ENCODE peak calls at places on chromosomes 5 and 9, in seven cellular contexts. A is right lobe of liver, T is OCI-LY7, V is fibroblast of the aortic adventitia, F is endothelial cell of umbilical vein, S is left lung, M is GM12878. X is an unnamed sample.

GRCh38 chr5:73215891-73216610 is 43.1 kb downstream of the TMEM174 start:
- DNase-seq in F (peak; percentile 82), S (peak; percentile 68), T (no peak), A (peak; percentile 82), M (no peak), V (peak; percentile 73), X (no peak)

GRCh38 chr5:72498284-72498683 is 8.9 kb downstream of the ZNF366 start:
- DNase-seq in F (peak; percentile 67), S (no peak), M (no peak), V (peak; percentile 61), A (no peak), T (no peak), X (no peak)

GRCh38 chr5:35608881-35609779 is 8.5 kb upstream of the SPEF2 start:
- DNase-seq in V (no peak), A (no peak), T (no peak), M (no peak), S (no peak), F (no peak), X (no peak)

GRCh38 chr9:132984202-132985062 is 5.9 kb downstream of the GFI1B start:
- DNase-seq in T (no peak), A (no peak), V (no peak), M (no peak), S (no peak), F (no peak), X (no peak)

GRCh38 chr5:170813231-170813630 is 29.7 kb downstream of the GABRP start:
- DNase-seq in M (no peak), T (no peak), A (no peak), F (no peak), V (no peak), S (no peak), X (no peak)

GRCh38 chr5:151082976-151083651 is 2.3 kb upstream of the TNIP1 start:
- DNase-seq in F (no peak), T (peak; percentile 33), S (peak; percentile 68), V (no peak), M (no peak), A (no peak), X (no peak)

GRCh38 chr5:169610606-169611005 is 26.5 kb upstream of the DOCK2 start:
- DNase-seq in F (no peak), A (no peak), S (no peak), T (no peak), M (no peak), V (no peak), X (no peak)

GRCh38 chr9:89380437-89381307 is 62.4 kb downstream of the SECISBP2 start:
- DNase-seq in A (no peak), F (no peak), T (no peak), S (no peak), M (no peak), V (no peak), X (no peak)

GRCh38 chr5:1322955-1323802 is 21.7 kb downstream of the CLPTM1L start:
- DNase-seq in A (no peak), T (no peak), M (no peak), S (no peak), F (no peak), V (no peak), X (no peak)

GRCh38 chr9:38619556-38620447 is 594 bp downstream of the ANKRD18A start:
- DNase-seq in F (no peak), M (no peak), T (no peak), A (peak; percentile 38), S (no peak), V (no peak), X (no peak)

GRCh38 chr5:57902035-57902434 is 419.4 kb upstream of the ACTBL2 start:
- DNase-seq in F (no peak), M (no peak), T (no peak), V (peak; percentile 51), A (no peak), S (no peak), X (no peak)

GRCh38 chr9:98081477-98082219 is 25.1 kb downstream of the NANS start:
- DNase-seq in V (no peak), F (peak; percentile 56), S (peak; percentile 58), M (no peak), T (no peak), A (peak; percentile 83), X (no peak)

GRCh38 chr5:34436761-34437501 is 219.2 kb upstream of the RAI14 start:
- DNase-seq in V (peak; percentile 27), A (no peak), F (no peak), S (no peak), T (no peak), M (peak; percentile 19), X (no peak)

GRCh38 chr5:36575367-36575781 is 31.0 kb upstream of the SLC1A3 start:
- DNase-seq in A (no peak), V (peak; percentile 67), S (no peak), F (peak; percentile 86), T (no peak), M (no peak), X (no peak)

GRCh38 chr9:8660383-8660782 is 860.8 kb upstream of the DMAC1 start:
- DNase-seq in A (peak; percentile 75), F (peak; percentile 20), S (peak; percentile 41), T (no peak), M (no peak), V (peak; percentile 93), X (no peak)

GRCh38 chr5:35485487-35485886 is 132.2 kb upstream of the SPEF2 start:
- DNase-seq in M (no peak), V (no peak), A (no peak), S (no peak), F (no peak), T (no peak), X (no peak)

GRCh38 chr5:171774418-171774817 is 11.2 kb upstream of the SMIM23 start:
- DNase-seq in A (no peak), T (no peak), V (no peak), M (no peak), F (no peak), S (no peak), X (no peak)

GRCh38 chr5:187617-188451 is 3.5 kb upstream of the LRRC14B start:
- DNase-seq in M (no peak), V (no peak), F (no peak), A (no peak), T (no peak), S (no peak), X (no peak)

GRCh38 chr5:104081232-104081631 is 518.6 kb upstream of the NUDT12 start:
- DNase-seq in S (no peak), M (no peak), T (no peak), A (no peak), F (no peak), V (no peak), X (no peak)

GRCh38 chr5:39560730-39561129 is 135.9 kb upstream of the DAB2 start:
- DNase-seq in S (no peak), T (no peak), M (no peak), V (no peak), A (no peak), F (no peak), X (no peak)

GRCh38 chr9:132901859-132902831 is 23.4 kb downstream of the SPACA9 start:
- DNase-seq in S (no peak), A (no peak), M (peak; percentile 43), T (peak; percentile 76), V (peak; percentile 86), F (peak; percentile 85), X (peak; percentile 41)

GRCh38 chr5:84119252-84119651 is 265.4 kb downstream of the EDIL3 start:
- DNase-seq in F (no peak), M (no peak), V (peak; percentile 11), T (no peak), A (no peak), S (no peak), X (no peak)

DNA sequence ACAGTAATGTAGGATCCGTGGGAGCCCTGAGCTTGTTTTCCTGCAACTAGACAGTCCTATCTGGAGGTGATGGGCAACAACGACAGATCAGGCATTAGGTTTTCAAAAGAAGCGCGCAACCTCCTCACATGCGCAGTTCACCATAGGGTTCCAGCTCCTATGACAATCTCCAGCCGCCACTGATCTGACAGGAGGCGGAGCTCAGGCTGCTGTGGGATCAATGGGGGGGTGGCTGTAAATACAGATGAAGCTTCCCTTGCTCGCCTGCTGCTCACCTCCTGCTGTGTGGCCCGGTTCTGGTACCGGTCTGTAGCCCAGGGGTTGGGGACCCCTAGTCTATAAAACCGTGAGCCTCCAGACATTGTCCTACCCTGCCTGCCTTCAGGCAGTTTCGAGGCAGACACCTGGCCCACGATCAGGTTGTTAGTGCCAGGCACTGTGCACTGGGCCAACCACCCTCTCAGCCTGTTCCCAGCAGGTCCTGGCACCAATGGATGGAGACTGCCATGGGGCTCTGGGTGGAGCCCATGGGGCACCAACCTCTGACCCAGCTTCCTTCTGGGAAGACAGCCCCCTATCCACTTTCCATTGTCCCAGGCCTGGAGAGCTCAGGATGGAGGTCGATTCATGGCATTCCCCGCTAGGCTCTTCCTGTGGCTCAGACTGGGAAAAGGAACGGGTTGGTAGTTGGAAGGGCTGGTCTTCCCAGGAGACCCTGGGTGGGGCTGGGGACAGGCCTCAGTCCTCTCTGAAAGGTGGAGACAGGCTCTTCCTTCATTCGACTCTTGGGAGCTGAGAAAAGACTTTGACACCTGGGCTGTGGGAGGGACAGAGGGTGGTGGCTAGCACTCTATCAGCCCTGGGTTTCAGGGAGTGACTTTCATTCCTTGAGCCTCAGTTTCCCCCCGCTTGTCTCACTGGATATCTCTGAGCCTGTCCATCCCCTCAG is 1.7 kb downstream of the ENDOG start:
- DNase-seq in S (no peak), A (no peak), M (no peak), V (peak; percentile 62), F (no peak), T (no peak), X (no peak)
- H3K4me3 ChIP-seq in S (peak overlapping the region; percentile 67), A (no peak overlapping the region), M (no peak overlapping the region), V (no peak overlapping the region), F (no peak overlapping the region), T (peak overlapping the region; percentile 71), X (no peak overlapping the region)

DNA sequence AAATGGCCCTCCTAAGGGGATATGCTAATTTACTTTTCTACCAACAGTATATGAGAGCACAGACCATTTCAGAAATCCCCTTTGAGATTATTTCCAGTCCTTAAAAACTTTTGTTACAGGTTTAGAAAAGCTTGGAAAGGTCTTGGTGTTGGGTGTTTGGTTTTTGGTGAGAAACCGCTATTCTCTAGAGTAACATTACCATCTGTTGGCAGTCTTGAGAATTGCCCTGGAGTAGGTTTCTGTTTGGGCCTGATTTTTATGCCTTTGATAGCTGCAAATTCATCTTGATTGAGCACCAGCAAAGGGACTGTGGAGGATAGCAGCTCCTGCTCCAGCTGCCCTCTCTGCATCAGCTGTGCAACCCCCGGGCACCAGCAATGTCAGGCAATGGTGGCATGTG is 8.0 kb downstream of the NUDT2 start:
- DNase-seq in F (no peak), T (no peak), S (no peak), A (no peak), M (no peak), V (no peak), X (no peak)
- TF ChIP-seq CTCF in F (no peak), T (peak; percentile 53), S (no peak), A (no peak), M (no peak), V (peak; percentile 16), X (no peak)

GRCh38 chr5:74543162-74543995 is 97.1 kb downstream of the ENC1 start:
- DNase-seq in S (peak; percentile 36), T (no peak), V (peak; percentile 91), F (peak; percentile 77), A (no peak), M (no peak), X (no peak)
- H3K4me3 ChIP-seq in S (no peak overlapping the region), T (no peak overlapping the region), V (no peak overlapping the region), F (no peak overlapping the region), A (no peak overlapping the region), M (no peak overlapping the region), X (no peak overlapping the region)

DNA sequence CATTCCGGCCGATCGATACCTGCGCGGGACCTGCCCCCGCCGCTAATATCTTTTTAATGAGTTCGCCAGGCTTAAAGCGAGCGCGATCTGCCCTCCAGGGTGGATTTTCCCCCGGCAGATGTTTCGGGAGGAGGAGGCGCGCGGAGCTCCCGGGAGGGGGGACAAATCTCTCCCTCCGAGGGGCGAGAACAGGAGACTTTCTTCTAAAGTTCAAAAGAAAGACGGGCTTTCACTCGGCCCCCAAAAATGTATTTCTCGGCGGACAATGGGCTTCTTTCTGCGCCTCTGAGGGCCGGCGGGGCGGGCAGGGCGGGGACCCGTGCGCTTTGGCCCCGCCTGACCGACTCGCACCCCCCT is 4.1 kb upstream of the PRDM12 start:
- DNase-seq in M (no peak), F (no peak), T (no peak), S (no peak), V (no peak), A (no peak), X (no peak)
- TF ChIP-seq CTCF in M (no peak), F (no peak), T (no peak), S (no peak), V (no peak), A (no peak), X (no peak)

X was measured in GM12864.